ENCODE peak calls at places on chromosomes 12 and 14, in seven cellular contexts. P, K, E, X, R, V and N are unnamed samples.

GRCh38 chr12:52402377-52402776 is 3.8 kb downstream of the KRT82 start:
- DNase-seq in P (no peak), K (no peak), E (no peak), X (no peak), R (no peak), V (no peak), N (no peak)

GRCh38 chr14:103624860-103625259 is 4.2 kb upstream of the KLC1 start:
- DNase-seq in P (no peak), K (no peak), E (no peak), X (no peak), R (no peak), V (peak), N (no peak)

GRCh38 chr14:105549481-105549880 is 23.1 kb downstream of the TMEM121 start:
- DNase-seq in P (no peak), K (no peak), E (no peak), X (no peak), R (no peak), V (no peak), N (no peak)

GRCh38 chr14:102591944-102592772 is at the start of gene RCOR1:
- DNase-seq in P (peak), K (peak), E (peak), X (peak), R (peak), V (peak), N (peak)

GRCh38 chr12:113185180-113186032 is at the start of the genes DDX54 and RITA1:
- DNase-seq in P (peak), K (no peak), E (peak), X (peak), R (peak), V (peak), N (peak)

GRCh38 chr14:94571395-94571794 is 9.8 kb upstream of the SERPINA5 start:
- DNase-seq in P (no peak), K (no peak), E (no peak), X (no peak), R (peak), V (peak), N (no peak)

GRCh38 chr12:26691234-26691970 is 141.6 kb downstream of the ITPR2 start:
- DNase-seq in P (no peak), K (peak), E (no peak), X (no peak), R (no peak), V (peak), N (no peak)

GRCh38 chr12:78863482-78864427 is 819 bp upstream of the SYT1 start:
- DNase-seq in P (peak), K (no peak), E (peak), X (peak), R (no peak), V (peak), N (peak)

GRCh38 chr12:69425417-69425816 is 44.8 kb upstream of the FRS2 start:
- DNase-seq in P (no peak), K (no peak), E (no peak), X (no peak), R (no peak), V (no peak), N (no peak)

GRCh38 chr14:100708349-100709217 is 18.1 kb upstream of the DLK1 start:
- DNase-seq in P (peak), K (no peak), E (peak), X (no peak), R (no peak), V (peak), N (no peak)

GRCh38 chr12:52650520-52651081 is 1.4 kb downstream of the KRT2 start:
- DNase-seq in P (no peak), K (peak), E (no peak), X (no peak), R (no peak), V (no peak), N (no peak)

GRCh38 chr12:104348994-104349494 is 45.5 kb downstream of the EID3 start:
- DNase-seq in P (no peak), K (no peak), E (no peak), X (no peak), R (no peak), V (no peak), N (no peak)

GRCh38 chr12:1594045-1594294 is 411 bp downstream of the FBXL14 start:
- DNase-seq in P (no peak), K (no peak), E (peak), X (no peak), R (peak), V (no peak), N (no peak)

GRCh38 chr14:82537831-82538230 is 1004.2 kb upstream of the SEL1L start:
- DNase-seq in P (no peak), K (no peak), E (no peak), X (no peak), R (no peak), V (no peak), N (no peak)

GRCh38 chr12:62800707-62801400 is 134.1 kb downstream of the PPM1H start:
- DNase-seq in P (no peak), K (no peak), E (no peak), X (no peak), R (no peak), V (no peak), N (no peak)

GRCh38 chr14:52442602-52443001 is 109.7 kb downstream of the TXNDC16 start:
- DNase-seq in P (no peak), K (no peak), E (no peak), X (no peak), R (no peak), V (no peak), N (no peak)

GRCh38 chr12:75674393-75674792 is 163.0 kb upstream of the KRR1 start:
- DNase-seq in P (no peak), K (no peak), E (no peak), X (no peak), R (no peak), V (no peak), N (no peak)

GRCh38 chr12:24903305-24904088 is 45.4 kb downstream of the BCAT1 start:
- DNase-seq in P (no peak), K (no peak), E (no peak), X (no peak), R (no peak), V (peak), N (no peak)

GRCh38 chr14:80047761-80048160 is 163.5 kb downstream of the DIO2 start:
- DNase-seq in P (no peak), K (no peak), E (no peak), X (no peak), R (no peak), V (peak), N (no peak)

GRCh38 chr14:30287579-30288445 is 271.1 kb upstream of the G2E3 start:
- DNase-seq in P (no peak), K (no peak), E (no peak), X (no peak), R (no peak), V (no peak), N (no peak)

GRCh38 chr14:51039285-51039684 is 55.6 kb downstream of the TRIM9 start:
- DNase-seq in P (no peak), K (no peak), E (no peak), X (no peak), R (no peak), V (no peak), N (no peak)

GRCh38 chr14:51041117-51041531 is 53.8 kb downstream of the TRIM9 start:
- DNase-seq in P (no peak), K (no peak), E (no peak), X (no peak), R (no peak), V (no peak), N (no peak)

DNA sequence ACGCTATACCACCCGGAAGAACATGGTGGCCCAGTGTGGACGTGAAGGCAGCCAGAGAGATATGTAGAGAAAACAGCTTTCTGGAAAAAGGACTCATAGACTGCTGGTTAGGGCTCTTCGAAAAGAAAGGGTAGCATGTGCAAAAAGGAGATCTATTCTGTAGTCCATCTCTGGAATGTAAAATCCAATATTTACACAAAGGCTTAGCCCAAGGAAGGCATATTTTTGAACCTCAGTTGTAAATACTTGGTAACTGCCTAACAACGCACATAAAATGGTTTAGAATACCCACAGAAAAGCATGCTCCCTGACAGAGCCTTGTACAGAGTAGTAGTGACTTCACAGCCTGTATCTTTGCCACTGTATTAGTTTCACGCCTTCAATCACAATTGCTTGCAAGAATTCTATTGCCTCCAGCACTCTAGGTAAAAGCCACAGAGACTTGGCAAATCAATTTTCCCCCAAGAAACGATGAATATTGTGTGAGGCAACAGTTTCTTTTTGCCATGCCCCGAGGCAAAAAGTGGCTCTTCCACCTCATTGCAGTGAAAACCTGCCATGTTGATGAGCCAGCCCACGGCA is 59.2 kb downstream of the TRIM9 start:
- DNase-seq in P (no peak), K (no peak), E (no peak), X (no peak), R (no peak), V (no peak), N (no peak)
- TF ChIP-seq CTCF in P (no peak), K (no peak), E (no peak), X (no peak), R (no peak), V (no peak), N (no peak)

GRCh38 chr14:92675421-92675820 is 73.0 kb downstream of the LGMN start:
- DNase-seq in P (no peak), K (no peak), E (no peak), X (no peak), R (no peak), V (no peak), N (no peak)

GRCh38 chr14:92677087-92677668 is 71.2 kb downstream of the LGMN start:
- DNase-seq in P (no peak), K (no peak), E (no peak), X (no peak), R (peak), V (no peak), N (no peak)

GRCh38 chr14:92677955-92678354 is 70.5 kb downstream of the LGMN start:
- DNase-seq in P (no peak), K (no peak), E (no peak), X (no peak), R (no peak), V (no peak), N (no peak)

GRCh38 chr14:92676448-92677086 is 71.9 kb downstream of the LGMN start:
- DNase-seq in P (no peak), K (no peak), E (no peak), X (no peak), R (no peak), V (no peak), N (no peak)

GRCh38 chr14:92676031-92676430 is 72.4 kb downstream of the LGMN start:
- DNase-seq in P (no peak), K (no peak), E (no peak), X (no peak), R (peak), V (no peak), N (no peak)
- TF ChIP-seq CTCF in P (no peak), K (no peak), E (no peak), X (no peak), R (peak), V (no peak), N (no peak)

DNA sequence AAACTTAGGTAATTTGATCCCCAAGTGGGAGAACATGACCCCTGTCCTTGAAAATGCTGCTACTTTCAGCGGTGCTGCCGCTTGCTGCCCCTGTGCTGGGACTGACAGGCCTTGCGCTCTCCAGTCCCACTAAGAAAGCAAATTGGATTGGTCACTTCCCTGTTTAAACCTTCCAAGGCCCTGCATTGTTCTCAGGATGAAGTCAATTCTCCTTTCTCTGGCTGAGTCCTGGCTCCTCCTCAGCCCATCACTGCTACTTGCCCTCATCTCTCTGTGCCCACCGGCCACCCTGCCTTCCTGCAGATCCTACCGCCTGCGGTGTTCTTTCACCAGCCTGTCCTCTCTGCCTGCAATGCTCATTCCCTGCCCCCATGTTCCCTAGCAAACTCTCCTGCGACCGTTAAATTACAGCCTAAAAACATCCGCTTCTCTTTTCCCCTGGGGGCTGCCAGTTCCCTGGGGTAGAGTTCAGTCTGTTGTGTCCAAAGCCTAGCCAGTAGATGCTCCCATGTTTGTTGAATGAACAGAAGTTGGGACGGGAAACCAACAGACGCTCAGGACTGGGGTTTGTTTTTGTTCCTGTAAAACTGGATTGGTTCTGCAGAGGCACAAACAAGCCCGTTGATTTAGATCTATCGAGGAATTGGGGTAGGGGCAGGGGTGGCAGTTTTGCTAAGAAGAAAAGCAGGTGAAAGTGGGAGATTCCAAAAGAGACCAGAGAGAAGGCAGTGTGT is 127.3 kb upstream of the HIF1A start:
- DNase-seq in P (no peak), K (no peak), E (no peak), X (no peak), R (no peak), V (no peak), N (no peak)
- TF ChIP-seq CTCF in P (no peak), K (no peak), E (no peak), X (no peak), R (no peak), V (peak), N (no peak)

GRCh38 chr14:38339704-38340103 is 83.8 kb upstream of the CLEC14A start:
- DNase-seq in P (no peak), K (peak), E (no peak), X (no peak), R (no peak), V (peak), N (no peak)

GRCh38 chr14:38342803-38343202 is 86.9 kb upstream of the CLEC14A start:
- DNase-seq in P (no peak), K (peak), E (no peak), X (no peak), R (no peak), V (peak), N (no peak)
- TF ChIP-seq CTCF in P (no peak), K (no peak), E (no peak), X (no peak), R (no peak), V (no peak), N (no peak)

GRCh38 chr12:58142991-58143390 is 201.6 kb downstream of the ATP23 start:
- DNase-seq in P (no peak), K (no peak), E (no peak), X (no peak), R (no peak), V (no peak), N (no peak)
- TF ChIP-seq CTCF in P (no peak), K (no peak), E (no peak), X (no peak), R (no peak), V (no peak), N (no peak)

DNA sequence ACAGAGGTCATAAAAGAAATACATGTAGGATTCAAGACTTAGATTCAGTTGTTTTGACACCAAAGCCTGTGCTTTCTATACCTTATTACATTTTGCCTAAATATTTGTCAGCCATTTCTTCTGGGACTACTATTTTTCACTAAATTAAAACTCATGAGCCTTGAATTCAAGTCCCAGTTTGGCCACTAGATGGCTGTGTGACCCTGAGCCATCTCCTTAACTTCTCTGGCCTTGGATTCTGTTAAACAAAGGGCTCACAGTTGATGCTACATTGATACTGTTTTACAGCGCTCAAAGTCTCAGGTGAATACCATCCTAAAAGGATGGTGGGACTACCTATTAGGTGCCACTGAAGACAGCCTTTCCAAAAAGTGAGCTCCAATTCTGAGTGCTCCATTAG is 39.6 kb upstream of the CCDC198 start:
- DNase-seq in P (no peak), K (no peak), E (no peak), X (no peak), R (no peak), V (peak), N (peak)
- TF ChIP-seq CTCF in P (no peak), K (peak), E (peak), X (peak), R (no peak), V (peak), N (peak)

GRCh38 chr12:40312982-40313576 is 88.3 kb downstream of the LRRK2 start:
- DNase-seq in P (no peak), K (peak), E (no peak), X (no peak), R (no peak), V (peak), N (no peak)
- TF ChIP-seq CTCF in P (peak), K (peak), E (peak), X (peak), R (peak), V (peak), N (peak)

GRCh38 chr12:132385923-132386751 is 56.7 kb upstream of the GALNT9 start:
- DNase-seq in P (no peak), K (no peak), E (no peak), X (no peak), R (no peak), V (no peak), N (no peak)
- TF ChIP-seq CTCF in P (no peak), K (no peak), E (no peak), X (peak), R (no peak), V (peak), N (no peak)